ENCODE peak calls at places on chromosomes 13 and 19, in six cellular contexts. One of them, this sample, is unnamed.

GRCh38 chr19:48963371-48964204 is 1.5 kb upstream of the FTL start:
- DNase-seq in T-helper 17 cell: no peak
- DNase-seq in A549: peak
- DNase-seq in bronchial epithelial cell: peak
- DNase-seq in activated T-helper 1 cell treated with anti-CD3 and anti-CD28 coated beads, Interleukin-2, amount 50 U/mL, for 16 hours: peak
- DNase-seq in EL: peak
- DNase-seq in this sample: no peak

GRCh38 chr19:13984186-13984585 is 21.9 kb downstream of the RFX1 start:
- DNase-seq in T-helper 17 cell: no peak
- DNase-seq in A549: no peak
- DNase-seq in bronchial epithelial cell: no peak
- DNase-seq in activated T-helper 1 cell treated with anti-CD3 and anti-CD28 coated beads, Interleukin-2, amount 50 U/mL, for 16 hours: no peak
- DNase-seq in EL: no peak
- DNase-seq in this sample: no peak

GRCh38 chr13:74287672-74288169 is 153.5 kb upstream of the KLF12 start:
- DNase-seq in T-helper 17 cell: peak
- DNase-seq in A549: no peak
- DNase-seq in bronchial epithelial cell: peak
- DNase-seq in activated T-helper 1 cell treated with anti-CD3 and anti-CD28 coated beads, Interleukin-2, amount 50 U/mL, for 16 hours: peak
- DNase-seq in EL: peak
- DNase-seq in this sample: no peak

GRCh38 chr19:584240-585001 is 5.3 kb upstream of the HCN2 start:
- DNase-seq in T-helper 17 cell: peak
- DNase-seq in A549: no peak
- DNase-seq in bronchial epithelial cell: no peak
- DNase-seq in activated T-helper 1 cell treated with anti-CD3 and anti-CD28 coated beads, Interleukin-2, amount 50 U/mL, for 16 hours: peak
- DNase-seq in EL: peak
- DNase-seq in this sample: no peak

GRCh38 chr19:54106716-54107115 is 4.1 kb downstream of the NDUFA3 start:
- DNase-seq in T-helper 17 cell: no peak
- DNase-seq in A549: no peak
- DNase-seq in bronchial epithelial cell: no peak
- DNase-seq in activated T-helper 1 cell treated with anti-CD3 and anti-CD28 coated beads, Interleukin-2, amount 50 U/mL, for 16 hours: no peak
- DNase-seq in EL: no peak
- DNase-seq in this sample: no peak

GRCh38 chr19:19591133-19591825 is 27.2 kb downstream of the PBX4 start:
- DNase-seq in T-helper 17 cell: peak
- DNase-seq in A549: peak
- DNase-seq in bronchial epithelial cell: peak
- DNase-seq in activated T-helper 1 cell treated with anti-CD3 and anti-CD28 coated beads, Interleukin-2, amount 50 U/mL, for 16 hours: peak
- DNase-seq in EL: peak
- DNase-seq in this sample: peak

GRCh38 chr19:45140144-45140503 is 20.7 kb downstream of the NKPD1 start:
- DNase-seq in T-helper 17 cell: no peak
- DNase-seq in A549: no peak
- DNase-seq in bronchial epithelial cell: no peak
- DNase-seq in activated T-helper 1 cell treated with anti-CD3 and anti-CD28 coated beads, Interleukin-2, amount 50 U/mL, for 16 hours: no peak
- DNase-seq in EL: no peak
- DNase-seq in this sample: no peak

GRCh38 chr13:44397766-44398223 is 24.2 kb downstream of the SERP2 start:
- DNase-seq in T-helper 17 cell: no peak
- DNase-seq in A549: no peak
- DNase-seq in bronchial epithelial cell: no peak
- DNase-seq in activated T-helper 1 cell treated with anti-CD3 and anti-CD28 coated beads, Interleukin-2, amount 50 U/mL, for 16 hours: no peak
- DNase-seq in EL: no peak
- DNase-seq in this sample: no peak

GRCh38 chr13:108352599-108352998 is 83.1 kb downstream of the TNFSF13B start:
- DNase-seq in T-helper 17 cell: no peak
- DNase-seq in A549: no peak
- DNase-seq in bronchial epithelial cell: no peak
- DNase-seq in activated T-helper 1 cell treated with anti-CD3 and anti-CD28 coated beads, Interleukin-2, amount 50 U/mL, for 16 hours: no peak
- DNase-seq in EL: no peak
- DNase-seq in this sample: no peak

GRCh38 chr19:58170860-58171259 is 12.0 kb upstream of the ZNF274 start:
- DNase-seq in T-helper 17 cell: no peak
- DNase-seq in A549: peak
- DNase-seq in bronchial epithelial cell: peak
- DNase-seq in activated T-helper 1 cell treated with anti-CD3 and anti-CD28 coated beads, Interleukin-2, amount 50 U/mL, for 16 hours: no peak
- DNase-seq in EL: peak
- DNase-seq in this sample: no peak